ENCODE peak calls at places on chromosomes 7 and 10, in ten cellular contexts. Q is IMR-90, G is left ventricle myocardium inferior, X is osteoblast, P is heart left ventricle, M is suprapubic skin, U is brain microvascular endothelial cell, E is GM23248, C is breast epithelium, K is testis. B is an unnamed sample.

GRCh38 chr10:78330884-78331283 is 297.2 kb downstream of the RPS24 start:
- DNase-seq in C (no peak), M (no peak), P (peak; percentile 1), Q (no peak), G (no peak), K (no peak), U (no peak), X (no peak), E (no peak), B (no peak)

GRCh38 chr10:68105820-68106219 is 3.5 kb upstream of the MYPN start:
- DNase-seq in U (peak; percentile 60), P (no peak), X (peak; percentile 29), K (no peak), Q (peak; percentile 78), M (no peak), E (peak; percentile 88), G (no peak), C (no peak), B (no peak)

GRCh38 chr7:157389951-157390730 is 53.3 kb downstream of the DNAJB6 start:
- DNase-seq in M (peak; percentile 72), G (no peak), P (no peak), X (peak; percentile 93), U (peak; percentile 67), Q (no peak), E (peak; percentile 19), C (no peak), K (peak; percentile 90), B (no peak)

GRCh38 chr7:47787249-47788069 is 160.8 kb downstream of the PKD1L1 start:
- DNase-seq in P (no peak), E (peak; percentile 33), K (no peak), X (no peak), U (no peak), Q (peak; percentile 54), M (no peak), G (no peak), C (no peak), B (no peak)

GRCh38 chr10:103618575-103619423 is 125.3 kb downstream of the NEURL1 start:
- DNase-seq in X (peak; percentile 96), C (no peak), M (no peak), Q (no peak), U (no peak), G (peak; percentile 67), K (peak; percentile 85), P (peak; percentile 72), E (peak; percentile 94), B (no peak)

GRCh38 chr7:22858274-22858639 is 35.6 kb upstream of the TOMM7 start:
- DNase-seq in K (no peak), M (no peak), P (no peak), E (no peak), X (no peak), U (no peak), G (no peak), Q (no peak), C (no peak), B (no peak)

GRCh38 chr7:130901209-130901783 is 167.3 kb upstream of the KLF14 start:
- DNase-seq in M (no peak), P (peak; percentile 73), U (peak; percentile 96), X (peak; percentile 85), G (peak; percentile 68), E (peak; percentile 98), Q (peak; percentile 97), K (peak; percentile 77), C (peak; percentile 94), B (peak; percentile 80)

GRCh38 chr10:77391605-77392235 is 245.9 kb downstream of the KCNMA1 start:
- DNase-seq in M (peak; percentile 81), G (peak; percentile 51), K (peak; percentile 82), Q (peak; percentile 87), X (no peak), E (peak; percentile 88), P (peak; percentile 54), U (peak; percentile 84), C (peak; percentile 79), B (peak; percentile 74)

DNA sequence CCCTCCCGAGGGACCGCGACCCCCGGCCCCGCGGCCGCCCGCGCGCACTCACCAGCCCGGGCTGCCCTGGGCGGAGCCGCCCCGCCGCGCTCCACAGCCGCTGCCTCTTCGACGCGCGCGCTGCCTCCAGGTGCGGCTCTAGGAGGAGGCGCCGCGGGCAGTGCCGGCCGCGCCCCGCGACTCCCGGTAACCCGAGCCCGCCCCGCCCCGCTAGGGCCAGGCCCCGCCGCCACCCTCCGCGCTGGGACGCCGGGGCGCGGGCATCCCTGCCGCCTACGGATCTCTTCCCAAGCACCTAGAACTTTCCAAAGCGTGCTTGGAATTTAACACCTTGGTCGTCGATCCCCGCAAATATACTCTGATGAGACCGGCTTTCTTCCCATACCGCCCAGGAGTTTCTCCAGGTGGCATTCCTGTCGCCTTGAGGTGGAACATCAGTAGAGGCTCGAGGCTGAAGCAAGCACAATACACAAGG is at the start of gene SLC26A5:
- DNase-seq in P (no peak), E (peak; percentile 22), U (no peak), M (no peak), X (no peak), G (no peak), K (peak; percentile 25), C (no peak), Q (no peak), B (no peak)
- H3K27me3 ChIP-seq in P (peaks cover 49% of the 10 kb centered on the region), E (peaks cover 41% of the 10 kb centered on the region), U (peaks cover 31% of the 10 kb centered on the region), M (peaks cover 33% of the 10 kb centered on the region), X (peaks cover 48% of the 10 kb centered on the region), G (peaks cover 77% of the 10 kb centered on the region), K (no peaks in the 10 kb centered on the region), C (no peaks in the 10 kb centered on the region), Q (peaks cover 34% of the 10 kb centered on the region), B (peaks cover 59% of the 10 kb centered on the region)

GRCh38 chr7:27166475-27167169 is 1.3 kb upstream of the HOXA9 start:
- DNase-seq in Q (no peak), K (no peak), X (peak; percentile 83), G (peak; percentile 9), U (no peak), E (peak; percentile 66), M (no peak), P (no peak), C (no peak), B (peak; percentile 69)

GRCh38 chr7:27167916-27168264 is 2.6 kb upstream of the HOXA9 start:
- DNase-seq in K (no peak), E (peak; percentile 81), U (no peak), Q (no peak), M (no peak), P (no peak), C (no peak), G (no peak), X (no peak), B (no peak)

GRCh38 chr7:27165655-27166474 is 528 bp upstream of the HOXA9 start:
- DNase-seq in M (no peak), C (no peak), Q (no peak), X (peak; percentile 85), K (no peak), P (no peak), U (no peak), G (no peak), E (peak; percentile 65), B (no peak)

GRCh38 chr7:27168265-27168947 is 3.1 kb upstream of the HOXA9 start:
- DNase-seq in M (no peak), P (no peak), E (peak; percentile 79), U (no peak), Q (no peak), G (peak; percentile 7), X (peak; percentile 87), K (no peak), C (no peak), B (peak; percentile 80)

DNA sequence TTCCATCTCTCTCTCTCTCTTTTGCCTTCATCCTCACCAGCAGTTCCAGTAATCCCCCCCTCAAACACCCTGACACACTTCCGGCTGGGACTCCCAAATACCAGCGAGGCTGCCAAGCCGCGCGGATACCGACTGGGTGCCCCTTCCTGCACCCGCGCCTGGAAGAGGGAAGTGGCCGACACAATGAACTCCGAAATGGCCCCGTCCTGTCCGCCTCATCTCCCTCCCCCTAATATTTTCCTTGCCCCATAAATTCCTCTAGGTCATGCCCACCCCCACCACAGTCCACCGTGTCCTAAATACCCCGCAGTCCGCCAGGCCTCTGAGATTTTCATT is 1.8 kb upstream of the HOXA9 start:
- DNase-seq in C (no peak), U (no peak), M (no peak), X (peak; percentile 92), G (peak; percentile 1), Q (no peak), E (peak; percentile 73), K (no peak), P (no peak), B (peak; percentile 28)
- H3K27ac ChIP-seq in C (peak overlapping the region; percentile 89), U (no peak overlapping the region), M (peak overlapping the region; percentile 97), X (peak overlapping the region; percentile 95), G (no peak overlapping the region), Q (no peak overlapping the region), E (peak overlapping the region; percentile 99), K (no peak overlapping the region), P (no peak overlapping the region), B (peak overlapping the region; percentile 87)

GRCh38 chr7:135558337-135558767 is 635 bp downstream of the NUP205 start:
- DNase-seq in G (peak; percentile 34), Q (peak; percentile 40), C (peak; percentile 36), K (peak; percentile 84), U (peak; percentile 47), X (peak; percentile 85), P (peak; percentile 46), M (no peak), E (peak; percentile 82), B (peak; percentile 64)
- H3K27me3 ChIP-seq in G (no peaks in the 10 kb centered on the region), Q (no peaks in the 10 kb centered on the region), C (no peaks in the 10 kb centered on the region), K (no peaks in the 10 kb centered on the region), U (no peaks in the 10 kb centered on the region), X (no peaks in the 10 kb centered on the region), P (no peaks in the 10 kb centered on the region), M (no peaks in the 10 kb centered on the region), E (no peaks in the 10 kb centered on the region), B (no peaks in the 10 kb centered on the region)

DNA sequence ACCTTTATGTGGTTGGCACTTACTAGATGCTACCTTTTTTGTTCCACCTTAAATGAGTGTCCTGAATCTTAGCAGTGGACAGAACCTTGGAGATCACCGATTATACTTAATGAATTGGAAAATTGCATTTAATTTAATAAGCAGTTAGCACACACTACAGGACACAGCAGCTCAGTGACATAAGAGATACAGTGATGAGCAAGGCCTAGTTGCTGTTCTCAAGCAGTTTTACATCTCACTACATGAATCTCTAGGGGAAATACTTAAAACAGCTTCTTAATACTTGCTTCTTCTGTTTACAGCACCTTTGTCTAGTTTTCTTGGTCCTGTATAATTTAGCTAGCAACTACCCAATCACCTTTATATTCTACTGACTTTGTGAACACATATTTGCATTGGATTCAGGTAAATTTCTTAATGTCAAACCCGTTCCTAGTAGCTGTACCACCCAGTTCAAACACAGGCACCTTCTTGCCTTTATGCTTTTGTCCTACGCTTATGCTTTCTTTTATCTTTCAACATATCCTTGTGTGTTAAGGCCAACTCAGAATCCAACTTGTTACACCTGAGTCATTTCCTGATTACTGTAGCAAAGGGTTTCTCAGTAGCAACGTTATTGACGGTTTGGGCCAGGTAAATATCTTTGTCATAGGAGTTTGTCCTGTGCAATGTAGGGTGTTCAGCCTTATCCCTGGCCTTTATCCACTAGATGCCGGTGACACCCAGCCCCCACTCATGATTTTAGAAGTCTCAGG is 1.8 kb downstream of the STAM start:
- DNase-seq in K (no peak), Q (peak; percentile 18), X (no peak), M (no peak), P (no peak), U (no peak), C (no peak), E (peak; percentile 36), G (no peak), B (peak; percentile 55)
- H3K27ac ChIP-seq in K (peak overlapping the region; percentile 9), Q (peak overlapping the region; percentile 9), X (peak overlapping the region; percentile 99), M (no peak overlapping the region), P (peak overlapping the region; percentile 96), U (no peak overlapping the region), C (peak overlapping the region; percentile 2), E (peak overlapping the region; percentile 96), G (peak overlapping the region; percentile 50), B (peak overlapping the region; percentile 98)

B was measured in foreskin keratinocyte.